ENCODE peak calls at places on chromosomes 16 and 17, in four cellular contexts. F is EH, D is IMR-90, H is COR-L47. U is an unnamed sample.

GRCh38 chr17:77281024-77281903 is 140.5 kb downstream of the SEC14L1 start:
- DNase-seq in F (peak), D (peak), H (peak), U (peak)

GRCh38 chr17:7064248-7064647 is 15.8 kb downstream of the CLEC10A start:
- DNase-seq in F (no peak), D (no peak), H (no peak), U (no peak)

GRCh38 chr16:48292452-48292851 is 45.1 kb upstream of the ABCC11 start:
- DNase-seq in F (no peak), D (no peak), H (no peak), U (no peak)

GRCh38 chr17:7354262-7354781 is 634 bp upstream of the TMEM95 start:
- DNase-seq in F (peak), D (peak), H (peak), U (no peak)

GRCh38 chr17:32910769-32911168 is 17.2 kb upstream of the TMEM98 start:
- DNase-seq in F (no peak), D (no peak), H (no peak), U (no peak)

GRCh38 chr17:48989100-48989499 is 8.1 kb upstream of the IGF2BP1 start:
- DNase-seq in F (no peak), D (no peak), H (no peak), U (peak)

GRCh38 chr16:72443809-72444208 is 271.9 kb upstream of the PMFBP1 start:
- DNase-seq in F (peak), D (peak), H (no peak), U (no peak)

GRCh38 chr17:41504126-41504977 is 1.1 kb downstream of the KRT13 start:
- DNase-seq in F (no peak), D (peak), H (no peak), U (no peak)

GRCh38 chr16:47448830-47449575 is 11.9 kb downstream of the ITFG1 start:
- DNase-seq in F (no peak), D (no peak), H (no peak), U (no peak)

GRCh38 chr17:80147035-80147939 is at the start of gene EIF4A3:
- DNase-seq in F (peak), D (peak), H (peak), U (peak)

GRCh38 chr17:77106874-77107358 is 33.9 kb upstream of the SEC14L1 start:
- DNase-seq in F (no peak), D (no peak), H (no peak), U (peak)

GRCh38 chr16:77450790-77451487 is 16.1 kb upstream of the ADAMTS18 start:
- DNase-seq in F (no peak), D (no peak), H (peak), U (no peak)

GRCh38 chr17:48825446-48826381 is 5.1 kb upstream of the CALCOCO2 start:
- DNase-seq in F (peak), D (peak), H (no peak), U (no peak)

GRCh38 chr16:48687421-48688038 is 77.5 kb upstream of the N4BP1 start:
- DNase-seq in F (peak), D (peak), H (peak), U (peak)

GRCh38 chr17:63960006-63960405 is 12.7 kb downstream of the SCN4A start:
- DNase-seq in F (no peak), D (no peak), H (peak), U (no peak)

GRCh38 chr16:30096862-30097563 is 1.0 kb upstream of the YPEL3 start:
- DNase-seq in F (no peak), D (no peak), H (no peak), U (peak)

GRCh38 chr17:40021471-40021961 is 6.3 kb downstream of the CSF3 start:
- DNase-seq in F (peak), D (peak), H (no peak), U (no peak)

GRCh38 chr17:68431045-68431608 is 26.2 kb downstream of the WIPI1 start:
- DNase-seq in F (no peak), D (no peak), H (no peak), U (no peak)

GRCh38 chr16:27198451-27199234 is 4.7 kb upstream of the KDM8 start:
- DNase-seq in F (no peak), D (no peak), H (no peak), U (no peak)

GRCh38 chr16:85182286-85182685 is 70.0 kb upstream of the CIBAR2 start:
- DNase-seq in F (no peak), D (no peak), H (no peak), U (no peak)

GRCh38 chr17:64178011-64178825 is 48.3 kb upstream of the ERN1 start:
- DNase-seq in F (peak), D (peak), H (no peak), U (no peak)

GRCh38 chr17:7077911-7078546 is 2.0 kb downstream of the CLEC10A start:
- DNase-seq in F (no peak), D (no peak), H (no peak), U (no peak)

GRCh38 chr17:37389160-37389559 is 13.4 kb downstream of the C17orf78 start:
- DNase-seq in F (no peak), D (no peak), H (no peak), U (no peak)

GRCh38 chr17:62653002-62653830 is 25.7 kb downstream of the MRC2 start:
- DNase-seq in F (peak), D (peak), H (peak), U (peak)

GRCh38 chr16:30121741-30122620 is 1.0 kb downstream of the MAPK3 start:
- DNase-seq in F (peak), D (no peak), H (no peak), U (peak)

GRCh38 chr17:56679148-56679766 is 85.8 kb downstream of the NOG start:
- DNase-seq in F (peak), D (peak), H (no peak), U (no peak)

GRCh38 chr17:17792143-17792550 is 44.6 kb downstream of the SREBF1 start:
- DNase-seq in F (no peak), D (no peak), H (no peak), U (no peak)

GRCh38 chr16:89172171-89172900 is 788 bp downstream of the CDH15 start:
- DNase-seq in F (no peak), D (no peak), H (no peak), U (no peak)

GRCh38 chr16:3465911-3466584 is 22.6 kb downstream of the NAA60 start:
- DNase-seq in F (no peak), D (no peak), H (no peak), U (no peak)

GRCh38 chr16:71956500-71956899 is 43.7 kb downstream of the PKD1L3 start:
- DNase-seq in F (peak), D (no peak), H (no peak), U (no peak)

GRCh38 chr17:19719365-19720209 is 3.2 kb upstream of the SLC47A2 start:
- DNase-seq in F (no peak), D (no peak), H (no peak), U (peak)

GRCh38 chr17:7988750-7989178 is 13.7 kb upstream of the GUCY2D start:
- DNase-seq in F (peak), D (peak), H (peak), U (no peak)

GRCh38 chr16:59046335-59046734 is 312.2 kb upstream of the GOT2 start:
- DNase-seq in F (peak), D (peak), H (no peak), U (no peak)

GRCh38 chr16:85888405-85889331 is 10.3 kb upstream of the IRF8 start:
- DNase-seq in F (peak), D (peak), H (no peak), U (peak)

GRCh38 chr16:80174416-80174815 is 366.4 kb upstream of the DYNLRB2 start:
- DNase-seq in F (peak), D (peak), H (no peak), U (no peak)

GRCh38 chr17:18025596-18026407 is 13.2 kb downstream of the ATPAF2 start:
- DNase-seq in F (peak), D (peak), H (no peak), U (no peak)

GRCh38 chr17:31674305-31674704 is 184.7 kb downstream of the COPRS start:
- DNase-seq in F (peak), D (peak), H (no peak), U (no peak)

GRCh38 chr17:15928286-15928785 is 16.6 kb upstream of the ADORA2B start:
- DNase-seq in F (no peak), D (no peak), H (no peak), U (no peak)

GRCh38 chr16:11556214-11556819 is 30.4 kb downstream of the LITAF start:
- DNase-seq in F (no peak), D (no peak), H (no peak), U (no peak)

GRCh38 chr17:61504697-61505096 is 52.5 kb downstream of the TBX4 start:
- DNase-seq in F (peak), D (peak), H (no peak), U (no peak)

U was measured in H9.